ENCODE peak calls at places on chromosomes 3 and 15, in nine cellular contexts. One of them, this sample, is unnamed.
A peak's percentile ranks its signal among the peaks of the same experiment; 100 is the strongest.

GRCh38 chr15:43329222-43329959 is 982 bp downstream of the LCMT2 start:
- DNase-seq in AG09309: peak; percentile 3
- DNase-seq in foreskin fibroblast: no peak
- DNase-seq in AG04450: no peak
- DNase-seq in SK-N-SH: no peak
- DNase-seq in activated B cell treated with CpG ODN at 0.5 μM for 24 hours: no peak
- DNase-seq in B cell: peak; percentile 6
- DNase-seq in GM10248: no peak
- DNase-seq in hepatocyte: no peak
- DNase-seq in this sample: no peak

GRCh38 chr3:74787008-74787407 is 172.5 kb upstream of the CNTN3 start:
- DNase-seq in AG09309: no peak
- DNase-seq in foreskin fibroblast: no peak
- DNase-seq in AG04450: no peak
- DNase-seq in SK-N-SH: peak; percentile 2
- DNase-seq in activated B cell treated with CpG ODN at 0.5 μM for 24 hours: no peak
- DNase-seq in B cell: no peak
- DNase-seq in GM10248: no peak
- DNase-seq in hepatocyte: peak; percentile 3
- DNase-seq in this sample: no peak

GRCh38 chr3:71728632-71729342 is 3.6 kb upstream of the EIF4E3 start:
- DNase-seq in AG09309: no peak
- DNase-seq in foreskin fibroblast: no peak
- DNase-seq in AG04450: no peak
- DNase-seq in SK-N-SH: peak; percentile 58
- DNase-seq in activated B cell treated with CpG ODN at 0.5 μM for 24 hours: no peak
- DNase-seq in B cell: no peak
- DNase-seq in GM10248: no peak
- DNase-seq in hepatocyte: no peak
- DNase-seq in this sample: no peak

GRCh38 chr3:112811150-112811884 is 35.3 kb downstream of the CD200R1L start:
- DNase-seq in AG09309: peak; percentile 94
- DNase-seq in foreskin fibroblast: peak; percentile 59
- DNase-seq in AG04450: peak; percentile 66
- DNase-seq in SK-N-SH: no peak
- DNase-seq in activated B cell treated with CpG ODN at 0.5 μM for 24 hours: no peak
- DNase-seq in B cell: no peak
- DNase-seq in GM10248: no peak
- DNase-seq in hepatocyte: peak; percentile 74
- DNase-seq in this sample: no peak

GRCh38 chr15:31598620-31599019 is 272.0 kb downstream of the KLF13 start:
- DNase-seq in AG09309: no peak
- DNase-seq in foreskin fibroblast: no peak
- DNase-seq in AG04450: no peak
- DNase-seq in SK-N-SH: no peak
- DNase-seq in activated B cell treated with CpG ODN at 0.5 μM for 24 hours: no peak
- DNase-seq in B cell: no peak
- DNase-seq in GM10248: no peak
- DNase-seq in hepatocyte: peak; percentile 73
- DNase-seq in this sample: no peak

GRCh38 chr3:45972534-45973402 is 22.9 kb downstream of the FYCO1 start:
- DNase-seq in AG09309: peak; percentile 86
- DNase-seq in foreskin fibroblast: peak; percentile 80
- DNase-seq in AG04450: peak; percentile 85
- DNase-seq in SK-N-SH: no peak
- DNase-seq in activated B cell treated with CpG ODN at 0.5 μM for 24 hours: no peak
- DNase-seq in B cell: peak; percentile 17
- DNase-seq in GM10248: no peak
- DNase-seq in hepatocyte: peak; percentile 59
- DNase-seq in this sample: no peak

GRCh38 chr3:113002676-113003075 is 11.9 kb downstream of the GTPBP8 start:
- DNase-seq in AG09309: no peak
- DNase-seq in foreskin fibroblast: no peak
- DNase-seq in AG04450: no peak
- DNase-seq in SK-N-SH: no peak
- DNase-seq in activated B cell treated with CpG ODN at 0.5 μM for 24 hours: no peak
- DNase-seq in B cell: no peak
- DNase-seq in GM10248: no peak
- DNase-seq in hepatocyte: no peak
- DNase-seq in this sample: no peak

GRCh38 chr3:111846717-111847116 is 12.3 kb upstream of the PHLDB2 start:
- DNase-seq in AG09309: peak; percentile 88
- DNase-seq in foreskin fibroblast: peak; percentile 76
- DNase-seq in AG04450: peak; percentile 58
- DNase-seq in SK-N-SH: no peak
- DNase-seq in activated B cell treated with CpG ODN at 0.5 μM for 24 hours: no peak
- DNase-seq in B cell: no peak
- DNase-seq in GM10248: no peak
- DNase-seq in hepatocyte: no peak
- DNase-seq in this sample: no peak

GRCh38 chr15:48557335-48557734 is 88.2 kb downstream of the FBN1 start:
- DNase-seq in AG09309: no peak
- DNase-seq in foreskin fibroblast: no peak
- DNase-seq in AG04450: no peak
- DNase-seq in SK-N-SH: no peak
- DNase-seq in activated B cell treated with CpG ODN at 0.5 μM for 24 hours: no peak
- DNase-seq in B cell: no peak
- DNase-seq in GM10248: no peak
- DNase-seq in hepatocyte: no peak
- DNase-seq in this sample: no peak

GRCh38 chr15:72199721-72200212 is 2.2 kb upstream of the GRAMD2A start:
- DNase-seq in AG09309: peak; percentile 27
- DNase-seq in foreskin fibroblast: peak; percentile 60
- DNase-seq in AG04450: peak; percentile 47
- DNase-seq in SK-N-SH: peak; percentile 87
- DNase-seq in activated B cell treated with CpG ODN at 0.5 μM for 24 hours: peak; percentile 60
- DNase-seq in B cell: peak; percentile 82
- DNase-seq in GM10248: peak; percentile 79
- DNase-seq in hepatocyte: peak; percentile 85
- DNase-seq in this sample: peak; percentile 82

GRCh38 chr3:25821746-25822573 is 32.1 kb downstream of the OXSM start:
- DNase-seq in AG09309: no peak
- DNase-seq in foreskin fibroblast: no peak
- DNase-seq in AG04450: no peak
- DNase-seq in SK-N-SH: no peak
- DNase-seq in activated B cell treated with CpG ODN at 0.5 μM for 24 hours: no peak
- DNase-seq in B cell: no peak
- DNase-seq in GM10248: no peak
- DNase-seq in hepatocyte: no peak
- DNase-seq in this sample: no peak

GRCh38 chr15:67543348-67543718 is 830 bp downstream of the MAP2K5 start:
- DNase-seq in AG09309: no peak
- DNase-seq in foreskin fibroblast: no peak
- DNase-seq in AG04450: no peak
- DNase-seq in SK-N-SH: peak; percentile 56
- DNase-seq in activated B cell treated with CpG ODN at 0.5 μM for 24 hours: no peak
- DNase-seq in B cell: no peak
- DNase-seq in GM10248: no peak
- DNase-seq in hepatocyte: peak; percentile 19
- DNase-seq in this sample: no peak

GRCh38 chr3:40308725-40309438 is 625 bp upstream of the EIF1B start:
- DNase-seq in AG09309: no peak
- DNase-seq in foreskin fibroblast: no peak
- DNase-seq in AG04450: no peak
- DNase-seq in SK-N-SH: no peak
- DNase-seq in activated B cell treated with CpG ODN at 0.5 μM for 24 hours: no peak
- DNase-seq in B cell: peak; percentile 14
- DNase-seq in GM10248: peak; percentile 15
- DNase-seq in hepatocyte: no peak
- DNase-seq in this sample: peak; percentile 13

GRCh38 chr3:12287727-12288465 is 974 bp upstream of the PPARG start:
- DNase-seq in AG09309: no peak
- DNase-seq in foreskin fibroblast: peak; percentile 56
- DNase-seq in AG04450: no peak
- DNase-seq in SK-N-SH: peak; percentile 77
- DNase-seq in activated B cell treated with CpG ODN at 0.5 μM for 24 hours: no peak
- DNase-seq in B cell: peak; percentile 5
- DNase-seq in GM10248: peak; percentile 29
- DNase-seq in hepatocyte: peak; percentile 87
- DNase-seq in this sample: peak; percentile 39

GRCh38 chr3:42228796-42229195 is 37.2 kb downstream of the CCK start:
- DNase-seq in AG09309: no peak
- DNase-seq in foreskin fibroblast: no peak
- DNase-seq in AG04450: no peak
- DNase-seq in SK-N-SH: no peak
- DNase-seq in activated B cell treated with CpG ODN at 0.5 μM for 24 hours: no peak
- DNase-seq in B cell: no peak
- DNase-seq in GM10248: peak; percentile 58
- DNase-seq in hepatocyte: no peak
- DNase-seq in this sample: peak; percentile 67
- TF ChIP-seq CTCF in AG09309: peak; percentile 19
- TF ChIP-seq CTCF in foreskin fibroblast: peak; percentile 22
- TF ChIP-seq CTCF in AG04450: peak; percentile 40
- TF ChIP-seq CTCF in SK-N-SH: peak; percentile 45
- TF ChIP-seq CTCF in activated B cell treated with CpG ODN at 0.5 μM for 24 hours: no peak
- TF ChIP-seq CTCF in B cell: no peak
- TF ChIP-seq CTCF in GM10248: peak; percentile 47
- TF ChIP-seq CTCF in hepatocyte: peak; percentile 37
- TF ChIP-seq CTCF in this sample: peak; percentile 17

GRCh38 chr3:178082508-178082907 is 453.7 kb upstream of the KCNMB2 start:
- DNase-seq in AG09309: no peak
- DNase-seq in foreskin fibroblast: no peak
- DNase-seq in AG04450: no peak
- DNase-seq in SK-N-SH: no peak
- DNase-seq in activated B cell treated with CpG ODN at 0.5 μM for 24 hours: no peak
- DNase-seq in B cell: no peak
- DNase-seq in GM10248: no peak
- DNase-seq in hepatocyte: no peak
- DNase-seq in this sample: no peak

GRCh38 chr3:178085817-178086123 is 450.5 kb upstream of the KCNMB2 start:
- DNase-seq in AG09309: no peak
- DNase-seq in foreskin fibroblast: no peak
- DNase-seq in AG04450: no peak
- DNase-seq in SK-N-SH: no peak
- DNase-seq in activated B cell treated with CpG ODN at 0.5 μM for 24 hours: no peak
- DNase-seq in B cell: no peak
- DNase-seq in GM10248: no peak
- DNase-seq in hepatocyte: no peak
- DNase-seq in this sample: no peak

GRCh38 chr3:178084938-178085816 is 451.1 kb upstream of the KCNMB2 start:
- DNase-seq in AG09309: no peak
- DNase-seq in foreskin fibroblast: peak; percentile 63
- DNase-seq in AG04450: peak; percentile 48
- DNase-seq in SK-N-SH: peak; percentile 70
- DNase-seq in activated B cell treated with CpG ODN at 0.5 μM for 24 hours: no peak
- DNase-seq in B cell: no peak
- DNase-seq in GM10248: no peak
- DNase-seq in hepatocyte: peak; percentile 90
- DNase-seq in this sample: no peak

GRCh38 chr3:178086419-178086818 is 449.8 kb upstream of the KCNMB2 start:
- DNase-seq in AG09309: no peak
- DNase-seq in foreskin fibroblast: no peak
- DNase-seq in AG04450: no peak
- DNase-seq in SK-N-SH: no peak
- DNase-seq in activated B cell treated with CpG ODN at 0.5 μM for 24 hours: no peak
- DNase-seq in B cell: no peak
- DNase-seq in GM10248: no peak
- DNase-seq in hepatocyte: no peak
- DNase-seq in this sample: no peak

DNA sequence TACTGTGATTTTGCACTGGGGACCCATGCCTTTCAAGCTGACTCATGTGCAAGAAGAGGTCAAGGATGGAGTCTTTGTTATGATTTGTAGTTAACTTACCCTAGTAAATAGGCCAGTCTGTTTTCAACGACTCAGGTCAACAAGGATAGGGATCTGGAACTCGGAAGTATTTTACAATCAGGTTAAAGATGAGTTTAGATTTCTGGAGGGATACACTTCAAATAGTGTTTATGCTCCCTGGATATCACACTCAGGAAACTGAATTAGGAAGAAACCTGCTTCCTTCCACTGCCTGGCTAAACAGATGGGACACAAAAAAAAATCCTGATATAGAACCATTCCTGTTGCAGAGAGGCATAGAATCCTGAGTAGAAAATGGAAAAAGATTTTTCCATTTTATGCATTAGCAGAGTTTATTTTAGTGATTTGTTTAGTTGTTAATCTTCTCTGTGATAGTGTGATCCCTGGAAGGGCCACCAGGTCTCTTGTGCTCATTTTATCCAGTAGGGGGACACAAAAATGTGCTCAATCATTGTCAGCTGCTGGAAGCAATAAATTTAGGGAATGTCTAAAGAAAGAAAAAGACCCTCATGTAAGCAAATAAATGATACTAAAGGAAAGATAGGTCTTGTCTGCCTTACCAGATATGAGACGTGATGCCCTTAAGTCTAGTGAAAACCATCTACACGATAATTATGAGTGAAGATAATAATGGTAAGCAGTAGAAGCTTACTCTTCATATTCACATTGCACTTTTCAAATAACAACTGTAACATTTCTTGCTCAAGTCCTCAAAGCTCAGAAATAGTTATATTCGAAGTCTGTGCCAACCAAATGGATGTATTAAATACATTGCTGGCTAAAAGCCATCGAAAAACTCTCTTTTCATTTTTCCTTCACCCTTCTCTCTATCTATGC is 452.1 kb upstream of the KCNMB2 start:
- DNase-seq in AG09309: no peak
- DNase-seq in foreskin fibroblast: no peak
- DNase-seq in AG04450: no peak
- DNase-seq in SK-N-SH: peak; percentile 42
- DNase-seq in activated B cell treated with CpG ODN at 0.5 μM for 24 hours: no peak
- DNase-seq in B cell: no peak
- DNase-seq in GM10248: no peak
- DNase-seq in hepatocyte: peak; percentile 11
- DNase-seq in this sample: no peak
- TF ChIP-seq CTCF in AG09309: peak; percentile 54
- TF ChIP-seq CTCF in foreskin fibroblast: peak; percentile 40
- TF ChIP-seq CTCF in AG04450: peak; percentile 50
- TF ChIP-seq CTCF in SK-N-SH: peak; percentile 62
- TF ChIP-seq CTCF in activated B cell treated with CpG ODN at 0.5 μM for 24 hours: no peak
- TF ChIP-seq CTCF in B cell: peak; percentile 21
- TF ChIP-seq CTCF in GM10248: peak; percentile 17
- TF ChIP-seq CTCF in hepatocyte: peak; percentile 29
- TF ChIP-seq CTCF in this sample: no peak

DNA sequence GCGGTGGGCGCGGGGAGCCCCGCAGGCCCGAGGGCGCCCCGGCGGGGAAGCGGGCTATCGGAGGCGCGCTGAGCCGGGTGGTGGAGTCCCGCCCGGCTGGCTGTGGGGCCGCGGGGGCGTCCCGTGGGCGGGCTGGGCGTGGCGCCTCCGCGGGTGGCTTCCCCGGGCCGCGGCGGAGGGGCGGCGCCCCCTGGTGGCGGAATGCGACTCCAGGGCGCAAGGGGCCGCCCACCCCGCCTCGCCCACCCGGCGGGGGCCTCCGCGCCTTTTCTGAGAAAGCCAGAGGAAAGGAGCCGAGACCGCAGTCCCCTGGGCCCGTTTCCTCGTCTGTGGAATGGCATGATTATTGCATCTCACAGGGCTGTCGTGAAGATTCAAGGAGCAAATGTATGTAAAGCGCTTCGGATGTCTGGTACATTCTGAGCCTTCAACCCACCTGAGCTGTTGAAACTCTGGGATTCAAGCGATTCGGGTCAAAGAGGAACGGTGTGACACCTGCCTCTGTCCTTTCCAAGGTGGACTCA is 31.9 kb upstream of the RAB6B start:
- DNase-seq in AG09309: no peak
- DNase-seq in foreskin fibroblast: no peak
- DNase-seq in AG04450: no peak
- DNase-seq in SK-N-SH: peak; percentile 95
- DNase-seq in activated B cell treated with CpG ODN at 0.5 μM for 24 hours: peak; percentile 86
- DNase-seq in B cell: peak; percentile 93
- DNase-seq in GM10248: peak; percentile 91
- DNase-seq in hepatocyte: peak; percentile 85
- DNase-seq in this sample: peak; percentile 91
- TF ChIP-seq CTCF in AG09309: peak; percentile 46
- TF ChIP-seq CTCF in foreskin fibroblast: peak; percentile 59
- TF ChIP-seq CTCF in AG04450: peak; percentile 55
- TF ChIP-seq CTCF in SK-N-SH: peak; percentile 75
- TF ChIP-seq CTCF in activated B cell treated with CpG ODN at 0.5 μM for 24 hours: peak; percentile 23
- TF ChIP-seq CTCF in B cell: peak; percentile 81
- TF ChIP-seq CTCF in GM10248: peak; percentile 74
- TF ChIP-seq CTCF in hepatocyte: peak; percentile 82
- TF ChIP-seq CTCF in this sample: peak; percentile 79

GRCh38 chr15:33256874-33257273 is 53.9 kb upstream of the RYR3 start:
- DNase-seq in AG09309: no peak
- DNase-seq in foreskin fibroblast: no peak
- DNase-seq in AG04450: no peak
- DNase-seq in SK-N-SH: no peak
- DNase-seq in activated B cell treated with CpG ODN at 0.5 μM for 24 hours: no peak
- DNase-seq in B cell: no peak
- DNase-seq in GM10248: no peak
- DNase-seq in hepatocyte: no peak
- DNase-seq in this sample: no peak
- TF ChIP-seq CTCF in AG09309: no peak
- TF ChIP-seq CTCF in foreskin fibroblast: no peak
- TF ChIP-seq CTCF in AG04450: no peak
- TF ChIP-seq CTCF in SK-N-SH: no peak
- TF ChIP-seq CTCF in activated B cell treated with CpG ODN at 0.5 μM for 24 hours: no peak
- TF ChIP-seq CTCF in B cell: no peak
- TF ChIP-seq CTCF in GM10248: no peak
- TF ChIP-seq CTCF in hepatocyte: no peak
- TF ChIP-seq CTCF in this sample: no peak